ENCODE peak calls at places on chromosome 5, in nine cellular contexts. Z is right lobe of liver, V is transverse colon, Y is adrenal gland, F is lung, H is astrocyte of the cerebellum, B is endodermal cell, C is GM10248, W is RWPE1. R is an unnamed sample.

GRCh38 chr5:97476852-97477534 is 293.9 kb upstream of the RIOK2 start:
- DNase-seq in Z (no peak), V (no peak), Y (no peak), F (no peak), H (no peak), B (no peak), C (no peak), W (no peak), R (no peak)

GRCh38 chr5:107011530-107012115 is 659.1 kb downstream of the EFNA5 start:
- DNase-seq in Z (no peak), V (no peak), Y (no peak), F (no peak), H (peak; percentile 2), B (no peak), C (no peak), W (no peak), R (no peak)

GRCh38 chr5:39478851-39479250 is 54.1 kb upstream of the DAB2 start:
- DNase-seq in Z (no peak), V (no peak), Y (no peak), F (no peak), H (no peak), B (no peak), C (no peak), W (no peak), R (no peak)

GRCh38 chr5:66232701-66233100 is 88.6 kb downstream of the SREK1 start:
- DNase-seq in Z (no peak), V (no peak), Y (no peak), F (no peak), H (no peak), B (no peak), C (no peak), W (peak; percentile 33), R (no peak)

GRCh38 chr5:158074992-158075769 is 216.2 kb upstream of the CLINT1 start:
- DNase-seq in Z (peak; percentile 61), V (peak; percentile 57), Y (peak; percentile 66), F (peak; percentile 53), H (peak; percentile 76), B (peak; percentile 88), C (peak; percentile 52), W (peak; percentile 83), R (peak; percentile 33)

GRCh38 chr5:137075163-137075970 is 423.8 kb downstream of the SPOCK1 start:
- DNase-seq in Z (peak; percentile 49), V (peak; percentile 74), Y (peak; percentile 87), F (peak; percentile 80), H (no peak), B (peak; percentile 97), C (peak; percentile 69), W (peak; percentile 93), R (peak; percentile 43)

GRCh38 chr5:138873096-138873885 is 1.8 kb downstream of the LRRTM2 start:
- DNase-seq in Z (no peak), V (no peak), Y (no peak), F (no peak), H (no peak), B (no peak), C (no peak), W (no peak), R (no peak)

GRCh38 chr5:33736510-33736909 is 155.3 kb downstream of the ADAMTS12 start:
- DNase-seq in Z (no peak), V (no peak), Y (no peak), F (no peak), H (peak; percentile 88), B (no peak), C (no peak), W (no peak), R (no peak)

GRCh38 chr5:93599427-93600146 is 16.6 kb downstream of the NR2F1 start:
- DNase-seq in Z (no peak), V (no peak), Y (no peak), F (no peak), H (no peak), B (peak; percentile 73), C (no peak), W (no peak), R (peak; percentile 39)

GRCh38 chr5:124888050-124888506 is 141.6 kb upstream of the ZNF608 start:
- DNase-seq in Z (no peak), V (no peak), Y (no peak), F (no peak), H (no peak), B (peak; percentile 71), C (no peak), W (no peak), R (no peak)

GRCh38 chr5:17261075-17261474 is 43.6 kb downstream of the BASP1 start:
- DNase-seq in Z (no peak), V (no peak), Y (no peak), F (no peak), H (no peak), B (no peak), C (no peak), W (no peak), R (no peak)

DNA sequence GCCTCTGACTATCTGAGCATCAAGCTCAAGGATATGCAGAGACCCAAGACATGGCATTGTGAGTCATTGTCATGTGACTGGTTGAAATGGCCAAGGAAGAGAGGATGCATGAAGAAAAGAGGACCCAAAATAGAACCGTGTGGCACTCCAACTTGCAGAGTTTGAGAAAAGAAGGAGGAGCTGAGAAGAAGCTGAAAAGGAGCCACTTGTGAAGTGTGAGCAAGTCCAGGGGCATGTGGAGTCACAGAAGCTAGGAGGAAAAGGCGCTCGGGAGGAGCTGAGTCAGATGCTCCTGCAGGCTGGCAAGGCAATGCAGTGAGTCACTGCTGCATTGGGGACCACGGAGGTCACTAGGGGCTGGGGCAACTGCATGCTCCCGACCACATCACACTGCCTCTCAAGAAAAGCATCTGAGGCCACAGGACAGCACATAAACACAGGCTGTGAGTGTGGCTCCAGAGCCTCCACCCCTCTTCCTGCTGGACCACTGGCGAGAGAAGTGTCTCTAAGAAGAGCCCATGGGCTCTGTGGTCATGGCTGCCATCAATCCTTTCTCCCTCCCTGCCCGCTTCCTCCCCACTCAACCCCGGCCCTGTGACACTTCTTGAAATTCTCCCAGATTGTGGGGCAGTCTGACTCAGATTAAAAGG is 197.6 kb downstream of the DRD1 start:
- DNase-seq in Z (no peak), V (peak; percentile 8), Y (peak; percentile 53), F (no peak), H (peak; percentile 77), B (peak; percentile 52), C (no peak), W (peak; percentile 79), R (no peak)
- TF ChIP-seq CTCF in Z (no peak), V (no peak), Y (no peak), F (no peak), H (no peak), B (no peak), C (no peak), W (no peak), R (no peak)

GRCh38 chr5:10600629-10601245 is 36.9 kb downstream of the ANKRD33B start:
- DNase-seq in Z (peak; percentile 30), V (no peak), Y (no peak), F (no peak), H (no peak), B (no peak), C (peak; percentile 56), W (peak; percentile 45), R (no peak)
- TF ChIP-seq CTCF in Z (peak; percentile 8), V (no peak), Y (no peak), F (no peak), H (no peak), B (no peak), C (no peak), W (no peak), R (no peak)

GRCh38 chr5:77906806-77907205 is 130.7 kb upstream of the TBCA start:
- DNase-seq in Z (no peak), V (no peak), Y (no peak), F (no peak), H (no peak), B (no peak), C (no peak), W (peak; percentile 82), R (no peak)

GRCh38 chr5:77910789-77911188 is 134.7 kb upstream of the TBCA start:
- DNase-seq in Z (no peak), V (no peak), Y (no peak), F (no peak), H (no peak), B (no peak), C (no peak), W (no peak), R (no peak)

GRCh38 chr5:77907786-77908185 is 131.6 kb upstream of the TBCA start:
- DNase-seq in Z (no peak), V (no peak), Y (no peak), F (no peak), H (no peak), B (no peak), C (no peak), W (no peak), R (no peak)

GRCh38 chr5:77909237-77909636 is 133.1 kb upstream of the TBCA start:
- DNase-seq in Z (no peak), V (no peak), Y (no peak), F (no peak), H (no peak), B (no peak), C (no peak), W (no peak), R (no peak)

GRCh38 chr5:77908787-77909186 is 132.6 kb upstream of the TBCA start:
- DNase-seq in Z (no peak), V (no peak), Y (no peak), F (no peak), H (no peak), B (no peak), C (no peak), W (no peak), R (no peak)
- TF ChIP-seq CTCF in Z (no peak), V (no peak), Y (no peak), F (no peak), H (no peak), B (no peak), C (no peak), W (no peak), R (no peak)

GRCh38 chr5:180599981-180600553 is 8.8 kb upstream of the SCGB3A1 start:
- DNase-seq in Z (no peak), V (no peak), Y (no peak), F (no peak), H (no peak), B (no peak), C (peak; percentile 13), W (no peak), R (no peak)
- TF ChIP-seq CTCF in Z (no peak), V (no peak), Y (no peak), F (no peak), H (no peak), B (no peak), C (no peak), W (no peak), R (no peak)

GRCh38 chr5:149345147-149345891 is at the start of gene GRPEL2:
- DNase-seq in Z (peak; percentile 97), V (peak; percentile 96), Y (peak; percentile 97), F (peak; percentile 95), H (peak; percentile 94), B (peak; percentile 98), C (peak; percentile 96), W (peak; percentile 99), R (peak; percentile 84)
- TF ChIP-seq CTCF in Z (no peak), V (no peak), Y (no peak), F (no peak), H (no peak), B (no peak), C (no peak), W (no peak), R (no peak)

GRCh38 chr5:141369994-141370848 is at the start of gene PCDHGB3:
- DNase-seq in Z (no peak), V (peak; percentile 21), Y (peak; percentile 29), F (no peak), H (no peak), B (no peak), C (peak; percentile 74), W (no peak), R (no peak)
- TF ChIP-seq CTCF in Z (peak; percentile 24), V (no peak), Y (no peak), F (no peak), H (peak; percentile 36), B (peak; percentile 63), C (peak; percentile 16), W (peak; percentile 32), R (no peak)

R was measured in mesothelial cell of epicardium.